ENCODE peak calls at places on chromosomes 11 and 22, in nine cellular contexts. B is suprapubic skin, D is A549, R is breast epithelium, O is IMR-90, S is stomach, V is H54, W is tibial nerve, T is thyroid gland. F is an unnamed sample.

GRCh38 chr11:48683226-48683720 is 194.7 kb downstream of the OR4A47 start:
- DNase-seq in B (no peak), W (no peak), D (no peak), V (no peak), O (no peak), R (no peak), T (no peak), S (no peak), F (no peak)

GRCh38 chr11:97454988-97455387 is 1065.2 kb downstream of the JRKL start:
- DNase-seq in O (no peak), D (no peak), W (no peak), S (no peak), V (no peak), T (no peak), R (no peak), B (no peak), F (peak; percentile 34)

GRCh38 chr22:24099661-24100060 is 81.6 kb upstream of the SUSD2 start:
- DNase-seq in V (no peak), B (peak; percentile 37), R (peak; percentile 35), D (no peak), S (peak; percentile 32), W (no peak), T (peak; percentile 58), O (no peak), F (no peak)

GRCh38 chr11:33949201-33949913 is 57.5 kb upstream of the LMO2 start:
- DNase-seq in S (no peak), D (no peak), B (no peak), R (no peak), W (no peak), V (no peak), O (no peak), T (no peak), F (no peak)

GRCh38 chr11:119218141-119218878 is 12.2 kb downstream of the CBL start:
- DNase-seq in D (peak; percentile 68), B (no peak), W (no peak), S (no peak), V (peak; percentile 56), T (no peak), O (peak; percentile 99), R (no peak), F (no peak)

GRCh38 chr11:127620660-127621059 is 620.1 kb upstream of the KIRREL3 start:
- DNase-seq in T (no peak), S (no peak), B (no peak), R (no peak), O (peak; percentile 53), V (no peak), W (no peak), D (no peak), F (no peak)

GRCh38 chr11:105220175-105220574 is 80.6 kb upstream of the CARD18 start:
- DNase-seq in R (no peak), B (no peak), O (no peak), V (no peak), T (no peak), D (no peak), W (no peak), S (no peak), F (no peak)

GRCh38 chr11:57940044-57940781 is 83.5 kb upstream of the OR9Q1 start:
- DNase-seq in W (no peak), R (no peak), T (no peak), V (no peak), S (no peak), O (no peak), B (no peak), D (no peak), F (no peak)

GRCh38 chr11:102836290-102836875 is 7.0 kb downstream of the MMP3 start:
- DNase-seq in B (no peak), V (no peak), S (no peak), D (no peak), R (no peak), T (no peak), W (no peak), O (peak; percentile 78), F (no peak)

GRCh38 chr11:132643239-132643638 is 889.1 kb downstream of the OPCML start:
- DNase-seq in S (no peak), V (no peak), B (no peak), T (no peak), O (no peak), W (no peak), R (no peak), D (no peak), F (no peak)

GRCh38 chr11:64445651-64446050 is 86.7 kb downstream of the RPS6KA4 start:
- DNase-seq in T (no peak), S (no peak), B (no peak), W (no peak), R (peak; percentile 35), V (no peak), D (no peak), O (no peak), F (no peak)

GRCh38 chr11:64007629-64008282 is 21.5 kb downstream of the OTUB1 start:
- DNase-seq in S (peak; percentile 91), V (no peak), B (no peak), O (no peak), W (peak; percentile 33), T (peak; percentile 86), D (peak; percentile 86), R (no peak), F (peak; percentile 81)

GRCh38 chr11:116853461-116854073 is 16.1 kb upstream of the APOA1 start:
- DNase-seq in O (peak; percentile 96), W (no peak), R (no peak), D (no peak), T (no peak), V (peak; percentile 66), S (peak; percentile 53), B (no peak), F (no peak)
- TF ChIP-seq POLR2A in O (no peak), W (no peak), R (no peak), D (no peak), T (no peak), V (no peak), S (no peak), B (no peak), F (no peak)

GRCh38 chr11:74748211-74749126 is at the start of gene RNF169:
- DNase-seq in B (peak; percentile 97), O (peak; percentile 96), S (peak; percentile 94), R (peak; percentile 95), V (peak; percentile 97), W (peak; percentile 93), D (peak; percentile 98), T (peak; percentile 97), F (peak; percentile 95)
- TF ChIP-seq POLR2A in B (peak; percentile 57), O (peak; percentile 92), S (no peak), R (peak; percentile 68), V (peak; percentile 79), W (peak; percentile 80), D (peak; percentile 68), T (no peak), F (peak; percentile 73)

DNA sequence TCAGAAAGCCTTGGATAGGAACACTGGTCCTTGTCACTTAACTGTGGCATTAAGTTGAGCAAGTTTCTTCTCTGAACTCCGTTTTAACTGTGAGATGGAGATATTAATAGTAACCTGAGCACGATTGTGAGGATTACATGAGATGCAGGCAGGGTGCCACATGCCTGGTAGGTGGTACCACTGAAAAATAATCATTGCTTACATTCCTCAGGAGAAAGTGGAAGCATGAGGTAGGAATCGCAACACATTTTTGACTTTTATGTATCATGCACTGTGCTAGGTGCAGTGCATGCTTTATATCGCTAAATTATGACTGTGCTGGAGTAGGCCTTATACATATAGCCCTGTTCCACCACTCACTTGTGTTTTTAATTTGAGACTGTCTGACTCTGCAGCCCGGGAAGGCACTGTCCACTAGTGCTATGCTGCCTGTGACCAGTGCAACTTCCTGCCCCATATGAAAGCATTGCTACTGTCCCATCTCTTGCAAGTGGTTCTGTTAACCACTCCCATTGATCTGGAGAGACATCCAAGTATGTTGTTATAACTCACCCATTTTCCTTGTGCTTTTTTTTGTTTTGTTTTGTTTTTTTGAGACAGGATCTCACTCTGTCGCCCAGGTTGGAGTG is 997 bp downstream of the UQCR10 start:
- DNase-seq in O (no peak), B (no peak), W (no peak), V (no peak), D (no peak), T (no peak), S (no peak), R (no peak), F (no peak)
- TF ChIP-seq POLR2A in O (no peak), B (no peak), W (no peak), V (no peak), D (no peak), T (no peak), S (no peak), R (no peak), F (no peak)

DNA sequence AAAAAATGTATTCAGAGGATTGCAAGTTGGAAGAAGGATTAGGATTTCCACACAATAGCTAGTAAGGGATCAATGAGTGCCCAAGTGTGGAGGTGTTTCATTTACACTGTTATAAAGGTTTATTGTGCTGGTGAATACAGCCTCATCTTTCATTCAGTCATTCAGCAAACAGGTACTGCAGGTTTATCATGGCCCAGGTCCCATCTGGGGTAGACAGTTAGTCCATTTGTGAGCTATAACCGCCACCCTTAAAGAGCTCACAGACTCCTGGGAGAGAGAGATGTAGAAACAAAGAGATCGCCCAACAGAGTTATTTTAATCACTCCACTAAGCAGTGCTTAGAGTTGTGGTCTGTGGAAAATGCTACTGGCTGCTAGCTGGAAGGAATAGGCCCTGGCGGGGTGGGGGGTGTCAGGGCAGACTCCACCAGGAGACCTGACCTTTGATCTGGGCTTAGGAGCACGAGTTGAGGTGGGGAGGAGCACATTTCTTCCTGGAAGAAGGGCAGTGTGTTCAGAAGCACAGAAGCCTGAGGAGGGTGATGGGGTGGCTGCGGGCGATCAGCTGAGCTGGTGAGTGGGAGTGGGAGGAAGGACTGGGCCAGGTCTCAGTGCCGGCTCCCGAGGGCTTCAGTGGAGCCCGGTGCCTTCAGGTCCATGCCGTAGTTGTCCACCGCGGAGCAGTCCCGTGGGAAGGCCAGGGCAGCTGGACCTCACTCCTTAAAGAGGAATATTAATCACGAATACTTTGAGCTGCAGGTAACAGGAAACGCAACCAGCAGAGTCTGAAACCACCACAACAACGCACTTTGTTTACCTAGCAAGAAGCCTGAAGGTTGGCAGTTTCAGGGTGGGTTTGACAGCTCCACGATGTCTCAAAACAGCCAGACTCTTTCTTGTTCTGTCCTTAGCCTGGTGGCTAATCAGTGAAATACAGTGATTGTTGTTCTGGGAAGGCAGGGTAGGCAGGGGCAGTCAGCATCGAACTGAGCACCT is 11.2 kb downstream of the TOM1 start:
- DNase-seq in T (no peak), R (no peak), O (no peak), B (peak; percentile 63), V (no peak), W (no peak), D (no peak), S (no peak), F (no peak)
- TF ChIP-seq POLR2A in T (no peak), R (no peak), O (no peak), B (no peak), V (no peak), W (no peak), D (no peak), S (no peak), F (no peak)